ENCODE peak calls at places on chromosomes 11 and 22, in four cellular contexts. S is kidney epithelial cell, F is IMR-90, W is mucosa of descending colon. I is an unnamed sample. For H3K36me3, the result is how much of the 10 kb centered on the place peaks cover.

GRCh38 chr11:64924910-64925284 is 408 bp downstream of the PPP2R5B start:
- DNase-seq in F (no peak), W (no peak), S (no peak), I (no peak)

GRCh38 chr22:37632174-37633081 is 7.0 kb upstream of the SH3BP1 start:
- DNase-seq in W (no peak), S (no peak), F (no peak), I (no peak)

GRCh38 chr11:64128255-64129006 is 37.5 kb downstream of the MACROD1 start:
- DNase-seq in F (no peak), S (no peak), W (no peak), I (no peak)

GRCh38 chr11:71086687-71087258 is 165.6 kb downstream of the SHANK2 start:
- DNase-seq in F (peak), W (no peak), S (no peak), I (no peak)

GRCh38 chr22:36879775-36880174 is 19.0 kb downstream of the NCF4 start:
- DNase-seq in F (no peak), W (no peak), S (no peak), I (no peak)

GRCh38 chr22:19795617-19796008 is 35.0 kb downstream of the TBX1 start:
- DNase-seq in S (no peak), F (peak), W (no peak), I (no peak)

GRCh38 chr11:43853766-43854165 is 26.9 kb upstream of the ALKBH3 start:
- DNase-seq in W (no peak), S (no peak), F (peak), I (no peak)

GRCh38 chr22:20804650-20805049 is 30.7 kb downstream of the SERPIND1 start:
- DNase-seq in F (no peak), S (no peak), W (no peak), I (no peak)

GRCh38 chr11:72568861-72569260 is 105.4 kb downstream of the PDE2A start:
- DNase-seq in S (no peak), W (no peak), F (no peak), I (no peak)

GRCh38 chr22:26461188-26461810 is 22.3 kb downstream of the HPS4 start:
- DNase-seq in F (peak), S (no peak), W (peak), I (peak)

GRCh38 chr22:46352691-46353386 is 17.3 kb downstream of the TRMU start:
- DNase-seq in S (no peak), F (peak), W (peak), I (peak)

GRCh38 chr22:19454156-19454555 is 6.6 kb upstream of the C22orf39 start:
- DNase-seq in S (no peak), F (no peak), W (no peak), I (no peak)

GRCh38 chr11:58866788-58867187 is 22.3 kb upstream of the GLYATL2 start:
- DNase-seq in W (no peak), F (peak), S (no peak), I (no peak)

GRCh38 chr11:113026778-113027177 is 65.6 kb downstream of the NCAM1 start:
- DNase-seq in S (no peak), F (no peak), W (no peak), I (no peak)

GRCh38 chr22:43534916-43535315 is 123.1 kb downstream of the MPPED1 start:
- DNase-seq in F (no peak), S (no peak), W (no peak), I (no peak)

GRCh38 chr11:94804874-94805273 is 36.7 kb downstream of the AMOTL1 start:
- DNase-seq in F (no peak), W (no peak), S (no peak), I (no peak)

GRCh38 chr11:4123218-4123617 is 28.6 kb downstream of the RRM1 start:
- DNase-seq in F (no peak), S (no peak), W (no peak), I (no peak)

GRCh38 chr11:14386895-14387480 is 28.0 kb upstream of the RRAS2 start:
- DNase-seq in W (no peak), S (no peak), F (peak), I (peak)

GRCh38 chr22:39070186-39070585 is 6.9 kb upstream of the APOBEC3G start:
- DNase-seq in F (no peak), W (no peak), S (no peak), I (no peak)

GRCh38 chr22:37196539-37197450 is 8.7 kb upstream of the C1QTNF6 start:
- DNase-seq in F (peak), S (no peak), W (peak), I (peak)

GRCh38 chr11:125085301-125086081 is 22.4 kb downstream of the SLC37A2 start:
- DNase-seq in W (no peak), F (no peak), S (no peak), I (no peak)

GRCh38 chr11:64234840-64235379 is 526 bp downstream of the VEGFB start:
- DNase-seq in W (peak), S (no peak), F (no peak), I (peak)

GRCh38 chr11:10688401-10688800 is 5.2 kb downstream of the IRAG1 start:
- DNase-seq in S (peak), W (no peak), F (peak), I (no peak)

GRCh38 chr22:21009638-21010425 is 5.1 kb upstream of the P2RX6 start:
- DNase-seq in S (peak), F (peak), W (no peak), I (no peak)

GRCh38 chr11:122229611-122230386 is 113.8 kb upstream of the BLID start:
- DNase-seq in F (no peak), W (no peak), S (no peak), I (no peak)

GRCh38 chr11:74815966-74816365 is 67.3 kb downstream of the RNF169 start:
- DNase-seq in S (no peak), W (no peak), F (no peak), I (no peak)

GRCh38 chr22:38860291-38861169 is 11.5 kb downstream of the CBX6 start:
- DNase-seq in F (no peak), S (no peak), W (no peak), I (no peak)

GRCh38 chr11:7534030-7534378 is 20.2 kb downstream of the PPFIBP2 start:
- DNase-seq in W (no peak), F (no peak), S (no peak), I (no peak)

GRCh38 chr11:9774591-9775392 is 110.9 kb downstream of the SWAP70 start:
- DNase-seq in W (no peak), F (peak), S (no peak), I (no peak)

GRCh38 chr11:34331329-34331728 is 26.5 kb downstream of the ABTB2 start:
- DNase-seq in S (no peak), F (peak), W (no peak), I (no peak)

DNA sequence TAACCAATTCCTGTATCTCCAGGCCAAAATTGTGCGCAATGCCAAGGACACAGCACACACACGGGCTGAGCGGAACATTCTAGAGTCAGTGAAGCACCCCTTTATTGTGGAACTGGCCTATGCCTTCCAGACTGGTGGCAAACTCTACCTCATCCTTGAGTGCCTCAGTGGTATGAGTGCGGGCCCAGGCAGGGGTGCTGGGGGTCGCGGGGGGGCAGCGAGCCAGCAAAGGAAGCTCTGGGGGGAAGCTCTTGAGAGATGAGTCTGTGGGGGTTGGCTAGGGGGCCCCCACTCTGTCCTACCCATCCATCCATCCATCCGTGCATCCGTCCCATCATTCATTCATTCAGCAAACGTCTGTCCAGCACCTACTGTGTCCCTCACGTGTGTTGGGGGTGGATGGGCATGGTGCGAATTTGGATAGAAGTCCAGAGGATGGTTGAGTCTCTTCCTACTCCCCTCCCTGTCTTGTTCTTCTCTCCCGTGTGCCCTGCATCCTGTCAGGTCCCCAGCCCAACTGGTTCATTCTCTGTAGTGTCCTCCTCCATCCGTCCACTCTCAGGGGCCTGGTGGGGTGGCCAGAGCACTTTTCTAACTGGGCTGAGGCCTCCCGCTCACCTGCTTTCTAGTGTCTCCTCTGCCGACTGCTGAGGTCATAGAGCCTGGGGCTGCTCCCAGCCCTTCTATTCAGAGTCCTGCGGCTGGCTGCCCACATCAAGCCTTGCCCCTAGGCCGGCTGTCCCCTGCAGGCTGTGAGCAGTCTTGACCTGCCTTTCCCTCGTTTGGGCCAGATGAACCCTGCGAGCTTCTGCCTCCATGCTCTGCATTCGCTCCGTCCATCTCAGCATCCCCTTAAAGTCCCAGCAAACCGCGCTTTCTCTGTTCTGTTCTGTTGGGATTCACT is 3.3 kb downstream of the RPS6KB2 start:
- DNase-seq in W (no peak), S (no peak), F (no peak), I (no peak)
- H3K36me3 ChIP-seq in W (under half), S (under half), F (under half), I (half or more)

GRCh38 chr11:2526808-2527381 is 82.1 kb downstream of the KCNQ1 start:
- DNase-seq in W (peak), S (no peak), F (no peak), I (peak)

GRCh38 chr11:2525941-2526807 is 81.4 kb downstream of the KCNQ1 start:
- DNase-seq in W (peak), S (no peak), F (no peak), I (peak)

GRCh38 chr11:2529173-2529572 is 84.4 kb downstream of the KCNQ1 start:
- DNase-seq in W (peak), S (no peak), F (no peak), I (no peak)

GRCh38 chr11:2528301-2529050 is 83.7 kb downstream of the KCNQ1 start:
- DNase-seq in W (peak), F (no peak), S (no peak), I (no peak)

DNA sequence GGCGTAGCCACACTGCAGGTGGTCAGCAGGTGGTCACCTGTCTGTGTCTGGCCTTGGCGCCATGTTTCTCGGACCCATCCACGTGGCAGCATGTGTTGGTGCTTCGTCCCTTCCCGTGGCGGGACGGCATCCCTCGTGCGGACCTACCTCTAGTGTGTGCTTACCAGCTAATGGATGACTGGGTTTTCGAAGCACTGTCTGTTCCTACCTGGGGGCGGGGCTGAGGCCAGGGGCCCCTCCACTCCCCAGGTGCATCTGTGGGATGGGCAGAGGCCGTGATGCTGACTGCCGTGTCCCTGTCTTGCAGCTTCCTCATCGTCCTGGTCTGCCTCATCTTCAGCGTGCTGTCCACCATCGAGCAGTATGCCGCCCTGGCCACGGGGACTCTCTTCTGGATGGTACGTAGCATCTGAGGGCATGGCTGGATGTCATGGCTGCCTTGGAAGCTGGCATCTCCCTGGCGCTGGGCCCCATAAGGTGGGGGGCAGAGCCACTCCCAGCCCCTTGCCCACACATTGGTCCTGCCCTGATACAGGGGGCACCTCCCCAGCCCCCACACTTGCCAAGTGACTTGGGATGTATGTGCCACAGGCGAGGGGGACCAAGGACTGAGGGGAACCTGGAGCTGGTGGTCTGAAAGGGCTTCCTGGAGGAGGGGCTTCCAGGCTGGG is 82.9 kb downstream of the KCNQ1 start:
- DNase-seq in F (no peak), W (peak), S (no peak), I (peak)
- H3K36me3 ChIP-seq in F (under half), W (under half), S (under half), I (under half)

GRCh38 chr11:111355956-111356659 is 23.0 kb downstream of the POU2AF1 start:
- DNase-seq in F (no peak), S (no peak), W (no peak), I (no peak)
- H3K36me3 ChIP-seq in F (under half), S (under half), W (under half), I (under half)

GRCh38 chr11:19160839-19161238 is 40.9 kb downstream of the CSRP3 start:
- DNase-seq in F (no peak), S (no peak), W (no peak), I (no peak)

GRCh38 chr11:19161651-19162050 is 40.1 kb downstream of the CSRP3 start:
- DNase-seq in F (no peak), S (no peak), W (no peak), I (no peak)

GRCh38 chr11:19156892-19157291 is 39.9 kb downstream of the ZDHHC13 start:
- DNase-seq in W (no peak), S (no peak), F (no peak), I (no peak)
- H3K36me3 ChIP-seq in W (under half), S (under half), F (under half), I (under half)

GRCh38 chr22:24376002-24376401 is 51.4 kb upstream of the ADORA2A start:
- DNase-seq in F (no peak), W (no peak), S (no peak), I (no peak)
- H3K36me3 ChIP-seq in F (under half), W (under half), S (under half), I (half or more)

I was measured in left ventricle myocardium inferior.